ENCODE peak calls at places on chromosome 12, in seven cellular contexts. N is heart left ventricle, J is GM06990, Z is PC-9, L is left lung, X is HFF-Myc, G is tibial artery. W is an unnamed sample.

GRCh38 chr12:121443193-121443829 is 43.4 kb downstream of the RNF34 start:
- DNase-seq in G (peak; percentile 78), N (peak; percentile 76), Z (peak; percentile 42), L (peak; percentile 96), X (peak; percentile 35), J (peak; percentile 54), W (no peak)

GRCh38 chr12:111642681-111643427 is 42.9 kb downstream of the BRAP start:
- DNase-seq in X (no peak), N (no peak), J (no peak), Z (no peak), G (no peak), L (no peak), W (no peak)

GRCh38 chr12:16585781-16586180 is 20.2 kb downstream of the LMO3 start:
- DNase-seq in G (no peak), X (no peak), J (no peak), Z (no peak), N (no peak), L (no peak), W (no peak)

GRCh38 chr12:117774986-117775775 is 193.6 kb downstream of the KSR2 start:
- DNase-seq in N (no peak), X (peak; percentile 5), Z (no peak), G (no peak), J (no peak), L (no peak), W (no peak)

GRCh38 chr12:76299536-76300296 is 48.5 kb downstream of the BBS10 start:
- DNase-seq in N (no peak), Z (no peak), L (no peak), X (no peak), G (no peak), J (no peak), W (no peak)

GRCh38 chr12:112162261-112162790 is 37.0 kb downstream of the TRAFD1 start:
- DNase-seq in G (no peak), X (no peak), Z (no peak), N (no peak), J (no peak), L (peak; percentile 46), W (no peak)

GRCh38 chr12:30154996-30155730 is 371.4 kb upstream of the TMTC1 start:
- DNase-seq in Z (no peak), X (no peak), N (no peak), J (no peak), L (no peak), G (no peak), W (no peak)

GRCh38 chr12:83904175-83904574 is 1008.4 kb downstream of the SLC6A15 start:
- DNase-seq in N (no peak), Z (no peak), L (no peak), X (no peak), G (no peak), J (no peak), W (no peak)

GRCh38 chr12:118122264-118122663 is 13.7 kb upstream of the PEBP1 start:
- DNase-seq in N (no peak), L (no peak), G (no peak), J (no peak), X (no peak), Z (no peak), W (no peak)

GRCh38 chr12:6980075-6980474 is 9.4 kb downstream of the EMG1 start:
- DNase-seq in G (no peak), L (no peak), N (no peak), X (no peak), J (no peak), Z (no peak), W (no peak)

GRCh38 chr12:12724421-12725085 is 7.4 kb downstream of the CDKN1B start:
- DNase-seq in L (peak; percentile 87), X (no peak), J (no peak), G (no peak), Z (no peak), N (no peak), W (no peak)

GRCh38 chr12:12723681-12724420 is 6.7 kb downstream of the CDKN1B start:
- DNase-seq in X (no peak), N (peak; percentile 55), Z (no peak), L (peak; percentile 84), J (peak; percentile 71), G (peak; percentile 42), W (no peak)

GRCh38 chr12:12725956-12726542 is 8.9 kb downstream of the CDKN1B start:
- DNase-seq in Z (no peak), G (no peak), N (no peak), L (no peak), J (no peak), X (no peak), W (no peak)

GRCh38 chr12:12726543-12727093 is 9.4 kb downstream of the CDKN1B start:
- DNase-seq in X (no peak), L (no peak), N (no peak), Z (peak; percentile 53), G (peak; percentile 33), J (no peak), W (no peak)

DNA sequence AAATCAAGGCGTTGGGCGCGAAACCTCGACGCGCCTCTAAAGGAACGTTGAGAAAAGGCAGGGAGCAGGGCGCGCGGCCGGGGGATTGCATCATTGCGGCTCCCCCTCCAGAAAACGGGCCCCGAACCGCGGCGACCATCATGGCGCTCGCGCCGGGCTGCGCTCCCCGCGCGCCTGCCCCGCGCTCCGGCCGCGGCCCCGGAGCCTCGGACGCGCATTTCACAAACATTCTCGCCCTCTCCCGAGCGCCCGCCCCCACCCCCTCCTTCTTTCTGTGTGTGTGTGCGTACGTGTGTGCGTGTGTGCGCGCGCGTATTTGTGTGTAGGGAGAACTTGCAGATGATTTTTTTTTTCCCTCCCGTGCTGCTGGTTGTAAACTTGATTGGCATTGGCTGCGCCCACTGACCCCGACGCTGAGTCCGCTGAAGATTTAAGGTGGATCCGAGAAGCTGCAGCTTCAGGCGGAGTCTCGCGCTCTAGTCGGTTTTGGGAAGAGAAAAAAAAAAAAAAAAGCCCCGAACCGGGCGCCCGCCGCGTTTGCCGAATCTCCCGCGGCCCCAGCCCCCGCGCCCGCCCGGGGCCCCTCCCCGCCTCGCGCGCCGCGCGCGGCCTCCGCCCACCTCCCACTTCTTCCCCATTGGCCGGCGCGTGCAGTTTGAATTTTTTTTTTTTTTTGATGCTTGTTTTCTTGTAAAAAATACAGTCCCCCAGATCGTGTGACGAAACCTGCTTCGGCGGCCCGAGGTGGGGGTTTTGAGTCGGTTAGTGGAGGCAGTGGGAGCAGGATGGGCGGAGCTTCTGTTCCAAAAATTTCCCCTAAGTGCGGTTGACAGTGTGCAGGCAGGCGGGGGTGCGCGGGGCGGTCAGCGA is 8.2 kb downstream of the CDKN1B start:
- DNase-seq in J (peak; percentile 94), N (peak; percentile 95), L (peak; percentile 95), Z (peak; percentile 96), G (peak; percentile 98), X (peak; percentile 99), W (peak; percentile 88)
- TF ChIP-seq CTCF in J (no peak), N (no peak), L (no peak), Z (no peak), G (no peak), X (no peak), W (peak; percentile 7)

GRCh38 chr12:92557422-92557724 is 145.4 kb upstream of the PLEKHG7 start:
- DNase-seq in J (no peak), G (no peak), X (no peak), L (no peak), Z (no peak), N (no peak), W (no peak)
- H3K4me3 ChIP-seq in J (peak overlapping the region; percentile 63), G (no peak overlapping the region), X (no peak overlapping the region), L (no peak overlapping the region), Z (no peak overlapping the region), N (no peak overlapping the region), W (no peak overlapping the region)

GRCh38 chr12:116276433-116277216 is 868 bp downstream of the MED13L start:
- DNase-seq in Z (peak; percentile 51), L (peak; percentile 95), X (no peak), J (peak; percentile 59), N (peak; percentile 72), G (peak; percentile 71), W (peak; percentile 83)

GRCh38 chr12:116278259-116278595 is 734 bp upstream of the MED13L start:
- DNase-seq in N (no peak), L (no peak), X (no peak), Z (no peak), G (no peak), J (no peak), W (no peak)

GRCh38 chr12:116274552-116275375 is 2.7 kb downstream of the MED13L start:
- DNase-seq in G (no peak), N (no peak), L (no peak), X (no peak), Z (no peak), J (no peak), W (no peak)

GRCh38 chr12:116277393-116278258 is at the start of gene MED13L:
- DNase-seq in J (peak; percentile 89), Z (peak; percentile 66), N (peak; percentile 93), G (peak; percentile 83), X (no peak), L (peak; percentile 97), W (peak; percentile 46)

GRCh38 chr12:116273813-116274551 is 3.5 kb downstream of the MED13L start:
- DNase-seq in J (no peak), G (no peak), N (no peak), Z (no peak), X (no peak), L (no peak), W (no peak)
- TF ChIP-seq CTCF in J (no peak), G (no peak), N (no peak), Z (peak; percentile 12), X (no peak), L (no peak), W (no peak)

DNA sequence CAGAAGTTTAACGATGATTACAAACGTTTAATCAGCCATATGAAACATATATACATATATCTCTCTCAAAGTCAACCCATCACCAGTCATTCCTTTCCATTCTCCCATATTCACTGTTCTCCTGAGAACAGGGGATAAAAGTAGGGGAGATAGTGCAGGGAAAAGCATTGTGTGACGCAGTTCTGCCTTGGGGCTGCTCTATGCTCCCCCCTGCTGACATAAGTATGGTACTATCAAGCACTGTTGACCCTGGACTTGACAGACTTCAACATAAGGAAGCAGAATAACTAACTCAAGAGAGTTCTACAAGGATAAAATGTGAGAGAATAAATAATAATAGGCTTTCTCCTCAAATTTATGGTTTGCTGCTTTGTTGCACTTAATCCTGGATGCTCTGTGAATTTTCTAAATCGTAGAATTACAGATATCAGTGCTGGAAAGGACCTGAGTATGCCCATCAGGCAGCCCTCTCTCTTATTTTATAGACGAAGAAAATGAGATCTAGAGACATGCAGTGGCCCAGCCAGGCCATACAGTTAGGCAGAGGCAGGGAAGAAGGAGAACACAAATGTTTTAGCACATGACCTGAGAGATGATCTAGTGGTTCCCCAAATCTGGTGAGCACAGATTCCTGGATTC is 87.2 kb downstream of the SCN8A start:
- DNase-seq in L (no peak), X (no peak), J (peak; percentile 3), N (no peak), G (no peak), Z (no peak), W (no peak)
- H3K4me3 ChIP-seq in L (no peak overlapping the region), X (no peak overlapping the region), J (no peak overlapping the region), N (no peak overlapping the region), G (no peak overlapping the region), Z (no peak overlapping the region), W (no peak overlapping the region)

W was measured in ascending aorta.